ENCODE peak calls at places on chromosomes 2 and 18, in six cellular contexts. E is body of pancreas, G is OCI-LY7, H is H1, S is WERI-Rb-1, V is adrenal gland. T is an unnamed sample.

GRCh38 chr2:193776988-193777387 is 1582.3 kb upstream of the TMEFF2 start:
- DNase-seq in E (no peak), G (peak), H (no peak), S (peak), V (no peak), T (no peak)

GRCh38 chr2:88818381-88818780 is 126.9 kb downstream of the RPIA start:
- DNase-seq in E (no peak), G (no peak), H (no peak), S (no peak), V (no peak), T (no peak)

GRCh38 chr2:73851274-73851673 is 22.5 kb downstream of the STAMBP start:
- DNase-seq in E (no peak), G (peak), H (no peak), S (peak), V (no peak), T (no peak)

GRCh38 chr2:217052856-217053577 is 193.2 kb upstream of the TNP1 start:
- DNase-seq in E (no peak), G (no peak), H (no peak), S (no peak), V (no peak), T (no peak)

GRCh38 chr2:56008661-56009411 is 85.3 kb upstream of the EFEMP1 start:
- DNase-seq in E (peak), G (peak), H (peak), S (peak), V (peak), T (peak)

GRCh38 chr18:74980669-74981068 is 228.3 kb downstream of the PTGR3 start:
- DNase-seq in E (no peak), G (no peak), H (no peak), S (no peak), V (no peak), T (no peak)

GRCh38 chr2:12543452-12544220 is 173.1 kb upstream of the TRIB2 start:
- DNase-seq in E (no peak), G (no peak), H (no peak), S (no peak), V (no peak), T (no peak)

GRCh38 chr2:230924470-230925341 is at the start of gene GPR55:
- DNase-seq in E (no peak), G (peak), H (no peak), S (peak), V (no peak), T (peak)

GRCh38 chr2:66014450-66014849 is 420.5 kb upstream of the MEIS1 start:
- DNase-seq in E (no peak), G (no peak), H (no peak), S (no peak), V (no peak), T (no peak)

GRCh38 chr2:102850888-102851287 is 89.1 kb downstream of the TMEM182 start:
- DNase-seq in E (no peak), G (no peak), H (no peak), S (no peak), V (no peak), T (no peak)

GRCh38 chr18:13232060-13232917 is 13.7 kb downstream of the LDLRAD4 start:
- DNase-seq in E (no peak), G (no peak), H (no peak), S (no peak), V (no peak), T (no peak)

GRCh38 chr2:188518391-188518790 is 226.7 kb downstream of the GULP1 start:
- DNase-seq in E (no peak), G (no peak), H (no peak), S (no peak), V (no peak), T (no peak)

GRCh38 chr2:201883559-201883958 is 77.2 kb downstream of the CDK15 start:
- DNase-seq in E (peak), G (no peak), H (no peak), S (peak), V (peak), T (peak)

GRCh38 chr2:201879986-201880385 is 73.6 kb downstream of the CDK15 start:
- DNase-seq in E (no peak), G (no peak), H (no peak), S (no peak), V (no peak), T (no peak)

DNA sequence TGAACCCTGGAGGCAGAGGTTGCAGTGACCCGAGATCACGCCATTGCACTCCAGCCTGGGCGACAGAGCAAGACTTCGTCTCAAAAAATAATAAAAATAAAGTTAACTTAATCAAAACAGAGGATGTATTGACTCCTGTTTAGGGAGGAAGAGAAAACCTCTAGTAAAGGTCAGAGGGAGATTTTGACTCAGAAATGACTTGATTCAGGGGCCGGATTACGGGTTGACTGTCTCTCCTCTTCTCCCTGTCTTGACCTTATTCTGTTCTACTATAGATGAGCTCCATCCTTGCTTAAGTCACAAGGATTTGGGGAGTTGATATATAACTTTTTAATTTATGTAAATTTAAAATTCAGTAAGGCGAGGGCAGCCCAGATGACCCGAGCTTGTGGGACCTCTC is 71.0 kb downstream of the COX7A2L start:
- DNase-seq in E (no peak), G (no peak), H (no peak), S (no peak), V (no peak), T (no peak)
- H3K27ac ChIP-seq in E (no peak), G (no peak), H (no peak), S (no peak), V (no peak), T (no peak)

DNA sequence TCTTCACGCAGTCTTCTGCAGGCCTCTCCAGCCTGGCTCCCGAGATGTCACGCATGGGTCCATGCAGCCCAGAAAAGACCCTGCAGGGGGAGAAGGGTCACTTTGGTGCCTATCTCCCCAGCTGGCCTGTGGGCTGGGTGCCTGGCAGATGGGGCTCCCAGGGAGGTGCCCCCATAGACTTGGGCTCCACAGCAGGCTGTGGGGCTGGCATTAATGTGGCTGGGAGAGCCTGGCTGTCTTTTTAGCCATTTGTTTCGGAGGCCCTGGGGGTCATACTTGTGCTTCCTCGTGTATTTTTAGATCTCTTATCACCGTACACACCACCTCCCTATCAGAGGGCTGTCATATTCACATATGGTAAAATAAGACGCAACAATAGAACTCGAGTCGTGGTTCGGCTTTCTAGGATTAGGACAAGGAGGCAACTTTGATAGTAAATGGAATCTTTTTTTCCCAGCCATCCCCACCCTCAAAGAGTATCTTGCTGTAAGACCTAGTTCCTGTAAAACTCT is 74.5 kb downstream of the LRRFIP1 start:
- DNase-seq in E (no peak), G (no peak), H (no peak), S (no peak), V (no peak), T (no peak)
- H3K27ac ChIP-seq in E (peak), G (peak), H (peak), S (no peak), V (peak), T (no peak)

GRCh38 chr2:239269173-239269865 is 131.5 kb downstream of the HDAC4 start:
- DNase-seq in E (peak), G (no peak), H (no peak), S (no peak), V (peak), T (no peak)

GRCh38 chr2:239269959-239270358 is 130.9 kb downstream of the HDAC4 start:
- DNase-seq in E (peak), G (no peak), H (no peak), S (no peak), V (peak), T (no peak)

GRCh38 chr2:239268082-239268481 is 132.7 kb downstream of the HDAC4 start:
- DNase-seq in E (peak), G (no peak), H (no peak), S (no peak), V (peak), T (no peak)

GRCh38 chr2:239267411-239267941 is 133.3 kb downstream of the HDAC4 start:
- DNase-seq in E (peak), G (peak), H (no peak), S (no peak), V (peak), T (peak)

GRCh38 chr2:239268549-239268948 is 132.3 kb downstream of the HDAC4 start:
- DNase-seq in E (peak), G (no peak), H (no peak), S (no peak), V (no peak), T (no peak)
- H3K27ac ChIP-seq in E (peak), G (no peak), H (no peak), S (no peak), V (peak), T (no peak)

GRCh38 chr2:134290363-134290762 is 36.5 kb downstream of the MGAT5 start:
- DNase-seq in E (no peak), G (peak), H (no peak), S (no peak), V (no peak), T (no peak)
- H3K27ac ChIP-seq in E (no peak), G (peak), H (no peak), S (no peak), V (no peak), T (no peak)

DNA sequence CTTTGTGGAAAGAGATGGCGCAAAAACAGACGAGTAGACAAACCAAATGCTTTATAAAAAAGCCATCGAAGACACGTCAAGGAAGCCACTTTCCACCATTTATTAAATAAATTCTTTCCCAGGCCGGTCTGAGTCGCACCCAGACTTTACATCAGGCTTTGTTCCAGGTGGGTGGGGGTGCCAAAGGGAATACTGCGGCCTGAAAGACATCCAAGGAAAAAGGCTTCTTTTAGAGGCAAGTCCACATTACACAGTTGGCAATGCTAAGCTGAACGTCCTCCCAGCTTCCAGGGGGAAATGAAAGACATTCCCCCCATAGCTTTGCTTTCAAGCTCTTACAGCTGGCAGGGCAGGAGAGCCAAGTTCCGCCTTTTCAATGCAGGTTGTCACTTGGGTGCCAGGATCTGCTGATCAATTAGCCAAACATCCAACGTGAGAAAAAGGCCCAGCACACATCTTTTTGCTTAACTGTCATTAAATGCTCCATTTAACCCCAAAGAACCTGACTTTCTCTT is 36.5 kb upstream of the PTPN4 start:
- DNase-seq in E (no peak), G (no peak), H (no peak), S (no peak), V (no peak), T (no peak)
- H3K27ac ChIP-seq in E (no peak), G (no peak), H (no peak), S (no peak), V (no peak), T (no peak)

GRCh38 chr2:224151680-224152310 is 112.7 kb upstream of the SERPINE2 start:
- DNase-seq in E (no peak), G (no peak), H (no peak), S (no peak), V (no peak), T (no peak)
- H3K27ac ChIP-seq in E (no peak), G (no peak), H (no peak), S (no peak), V (no peak), T (no peak)

DNA sequence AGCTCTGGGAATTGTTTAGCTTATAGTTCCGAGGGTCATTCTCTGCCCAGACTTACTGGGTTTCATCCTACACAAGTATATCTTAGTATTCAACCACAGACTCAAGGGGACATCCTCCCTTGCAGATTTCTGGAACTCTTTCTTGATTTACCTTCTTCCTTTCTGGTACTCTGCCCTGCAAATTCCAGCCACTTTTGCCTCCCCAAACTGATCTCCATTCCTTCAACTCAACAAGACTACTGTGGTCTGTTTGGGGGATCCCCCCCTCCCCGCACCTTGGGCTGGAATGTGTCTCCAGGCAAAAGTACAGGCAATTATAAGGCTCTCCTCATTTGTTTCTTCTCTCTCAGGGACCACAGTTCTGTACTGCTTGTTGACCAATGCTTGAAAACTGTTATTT is 13.4 kb downstream of the PHOSPHO2 start:
- DNase-seq in E (no peak), G (no peak), H (no peak), S (no peak), V (no peak), T (no peak)
- H3K27ac ChIP-seq in E (no peak), G (no peak), H (no peak), S (no peak), V (no peak), T (no peak)

GRCh38 chr2:107376910-107377309 is 449.8 kb upstream of the RGPD4 start:
- DNase-seq in E (no peak), G (no peak), H (no peak), S (no peak), V (no peak), T (no peak)

DNA sequence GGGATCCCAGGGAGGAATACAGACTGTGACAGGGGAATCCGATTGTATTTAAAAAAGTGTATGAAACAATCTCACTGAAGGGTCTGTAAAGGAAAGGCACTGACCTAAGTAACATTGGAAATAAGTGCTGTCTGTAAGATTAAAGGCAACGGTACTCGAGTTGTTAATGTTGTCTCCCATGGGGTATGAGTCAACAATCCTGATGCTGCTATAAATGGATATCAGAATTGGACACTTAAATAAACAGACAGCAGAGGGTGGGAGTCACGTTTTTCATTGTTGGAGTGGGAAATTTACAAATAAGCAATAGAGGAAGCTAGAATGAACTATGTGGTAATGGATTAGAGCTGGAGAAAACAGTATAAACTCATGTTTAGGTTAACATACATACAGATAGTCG is 452.4 kb upstream of the RGPD4 start:
- DNase-seq in E (no peak), G (no peak), H (no peak), S (no peak), V (no peak), T (no peak)
- H3K27ac ChIP-seq in E (no peak), G (no peak), H (no peak), S (no peak), V (no peak), T (no peak)

DNA sequence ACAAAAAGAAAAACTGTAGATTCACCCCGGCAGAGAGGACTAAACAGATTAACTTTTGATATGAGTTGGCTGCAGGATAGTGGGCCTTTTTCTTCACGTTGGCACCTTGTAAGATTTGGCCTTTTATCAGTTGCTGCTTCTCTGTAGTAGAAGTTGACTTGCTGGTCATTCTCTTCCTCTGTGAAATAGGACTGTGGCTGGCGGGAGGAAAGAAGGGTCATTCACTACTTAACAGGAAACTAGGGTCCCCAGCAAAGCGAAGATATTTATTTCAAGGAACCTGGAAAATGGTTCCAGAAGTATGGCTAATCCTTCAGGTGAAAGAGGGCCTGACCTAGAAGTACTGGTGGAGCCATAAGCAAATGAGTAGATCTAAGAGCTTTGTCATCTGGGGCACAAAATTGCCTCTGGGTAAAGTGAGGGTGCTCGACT is 383 bp upstream of the ATP5MC3 start:
- DNase-seq in E (no peak), G (no peak), H (no peak), S (no peak), V (no peak), T (no peak)
- H3K27ac ChIP-seq in E (peak), G (peak), H (peak), S (peak), V (peak), T (peak)

GRCh38 chr2:54047076-54047475 is 68.3 kb upstream of the ACYP2 start:
- DNase-seq in E (no peak), G (no peak), H (no peak), S (no peak), V (no peak), T (no peak)
- H3K27ac ChIP-seq in E (no peak), G (no peak), H (no peak), S (no peak), V (no peak), T (no peak)

T was measured in SJCRH30.